ENCODE peak calls at places on chromosome 20, in nine cellular contexts. Q, R, A, T, J, L, O, K and Y are unnamed samples.

GRCh38 chr20:23449400-23449799 is 3.3 kb downstream of the CST11 start:
- DNase-seq in R (peak; percentile 9), O (no peak), L (no peak), K (no peak), A (no peak), J (no peak), T (no peak), Q (no peak), Y (no peak)

GRCh38 chr20:39253051-39253682 is 291.0 kb downstream of the DHX35 start:
- DNase-seq in A (no peak), R (no peak), J (no peak), O (no peak), L (no peak), Q (no peak), K (no peak), T (no peak), Y (no peak)

GRCh38 chr20:37781626-37782025 is 87.8 kb downstream of the CTNNBL1 start:
- DNase-seq in L (no peak), J (no peak), O (peak; percentile 12), R (peak; percentile 58), Q (no peak), K (no peak), T (no peak), A (peak; percentile 29), Y (peak; percentile 4)

GRCh38 chr20:43022081-43022480 is 167.6 kb downstream of the PTPRT start:
- DNase-seq in A (no peak), K (no peak), T (no peak), R (no peak), J (no peak), Q (no peak), O (no peak), L (no peak), Y (no peak)

GRCh38 chr20:47412073-47412472 is 55.6 kb upstream of the ZMYND8 start:
- DNase-seq in K (no peak), Q (no peak), R (no peak), L (no peak), A (no peak), O (no peak), J (no peak), T (peak; percentile 94), Y (no peak)

GRCh38 chr20:23003916-23004315 is 31.2 kb upstream of the SSTR4 start:
- DNase-seq in J (no peak), Q (no peak), A (no peak), R (no peak), O (no peak), L (no peak), K (no peak), T (no peak), Y (no peak)

GRCh38 chr20:51750037-51750769 is 18.0 kb downstream of the ATP9A start:
- DNase-seq in K (no peak), A (peak; percentile 98), Q (no peak), R (peak; percentile 94), J (peak; percentile 36), L (peak; percentile 94), T (no peak), O (peak; percentile 94), Y (no peak)

GRCh38 chr20:49356676-49357075 is 78.8 kb upstream of the ZNFX1 start:
- DNase-seq in O (no peak), L (no peak), J (no peak), K (no peak), T (no peak), A (no peak), Q (no peak), R (no peak), Y (no peak)

GRCh38 chr20:63554361-63555278 is 661 bp downstream of the FNDC11 start:
- DNase-seq in O (no peak), K (no peak), Q (no peak), A (no peak), J (no peak), R (no peak), L (no peak), T (peak; percentile 43), Y (peak; percentile 38)

GRCh38 chr20:60022849-60023248 is 64.6 kb downstream of the CDH26 start:
- DNase-seq in O (no peak), Q (no peak), L (no peak), J (no peak), T (no peak), K (no peak), R (no peak), A (no peak), Y (no peak)

GRCh38 chr20:43911066-43911465 is 3.6 kb upstream of the TOX2 start:
- DNase-seq in A (peak; percentile 79), L (peak; percentile 83), J (no peak), Q (no peak), T (no peak), R (peak; percentile 76), K (no peak), O (peak; percentile 82), Y (peak; percentile 13)

DNA sequence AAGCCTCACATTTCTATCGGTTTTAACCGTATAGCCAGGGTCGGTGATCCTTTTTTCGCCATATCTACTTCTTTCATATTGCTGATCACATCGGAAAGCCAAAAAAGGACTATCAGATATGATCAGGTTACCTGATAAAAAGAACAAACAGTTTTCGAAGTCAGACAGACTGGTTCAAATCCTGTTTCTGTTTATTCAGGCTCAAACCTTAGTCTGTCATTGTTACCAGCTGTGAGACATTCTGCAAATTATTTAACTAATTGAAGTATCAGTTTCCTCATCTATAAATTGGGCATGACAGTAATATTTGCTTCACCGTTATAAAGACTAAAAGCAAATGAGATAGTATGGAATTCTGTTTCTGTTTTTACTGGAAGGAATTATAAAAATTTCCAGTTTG is 111.3 kb downstream of the TSHZ2 start:
- DNase-seq in K (no peak), O (no peak), J (no peak), R (no peak), Q (no peak), A (no peak), L (no peak), T (no peak), Y (no peak)
- H3K4me3 ChIP-seq in K (no peak overlapping the region), O (no peak overlapping the region), J (no peak overlapping the region), R (no peak overlapping the region), Q (no peak overlapping the region), A (no peak overlapping the region), L (no peak overlapping the region), T (no peak overlapping the region), Y (no peak overlapping the region)

DNA sequence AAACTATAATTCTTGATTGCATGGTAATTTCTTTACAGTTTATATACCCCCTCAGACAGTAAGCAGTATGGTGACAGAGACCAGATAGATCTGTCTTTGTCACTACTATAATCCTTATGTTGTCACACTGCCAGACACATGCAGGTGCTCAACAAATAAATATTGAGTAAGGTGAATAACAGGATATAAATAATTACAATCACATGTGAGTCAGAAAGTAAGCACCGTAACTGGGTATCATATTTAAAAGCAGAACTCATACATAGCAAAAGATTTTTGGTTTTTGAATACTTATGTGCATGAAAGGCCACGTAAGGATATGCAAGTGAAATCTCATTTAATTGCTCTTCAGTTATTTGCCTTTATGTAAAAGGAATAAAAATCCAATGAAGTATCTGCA is 17.4 kb downstream of the CNBD2 start:
- DNase-seq in L (no peak), J (no peak), O (no peak), A (no peak), R (no peak), Q (no peak), K (no peak), T (no peak), Y (no peak)
- H2AFZ ChIP-seq in L (no peak overlapping the region), J (no peak overlapping the region), O (no peak overlapping the region), A (no peak overlapping the region), R (no peak overlapping the region), Q (no peak overlapping the region), K (no peak overlapping the region), T (no peak overlapping the region), Y (no peak overlapping the region)

GRCh38 chr20:54176610-54177009 is 2.8 kb upstream of the CYP24A1 start:
- DNase-seq in T (no peak), Q (no peak), J (no peak), O (no peak), A (peak; percentile 51), R (peak; percentile 51), L (no peak), K (no peak), Y (no peak)

GRCh38 chr20:54173653-54174451 is at the start of gene CYP24A1:
- DNase-seq in L (no peak), R (peak; percentile 23), J (peak; percentile 52), T (no peak), K (no peak), O (no peak), A (peak; percentile 64), Q (peak; percentile 12), Y (peak; percentile 57)

GRCh38 chr20:54172856-54173652 is 732 bp downstream of the CYP24A1 start:
- DNase-seq in L (no peak), Q (peak; percentile 49), A (peak; percentile 33), R (peak; percentile 13), T (no peak), O (no peak), K (no peak), J (peak; percentile 56), Y (peak; percentile 77)

GRCh38 chr20:54172532-54172855 is 1.3 kb downstream of the CYP24A1 start:
- DNase-seq in J (no peak), K (no peak), Q (no peak), O (no peak), R (no peak), L (no peak), A (no peak), T (no peak), Y (no peak)

GRCh38 chr20:54174452-54175175 is 828 bp upstream of the CYP24A1 start:
- DNase-seq in L (no peak), T (no peak), Q (peak; percentile 18), R (no peak), K (no peak), J (no peak), A (no peak), O (no peak), Y (peak; percentile 31)
- H3K4me3 ChIP-seq in L (no peak overlapping the region), T (no peak overlapping the region), Q (no peak overlapping the region), R (no peak overlapping the region), K (no peak overlapping the region), J (peak overlapping the region; percentile 51), A (peak overlapping the region; percentile 58), O (no peak overlapping the region), Y (peak overlapping the region; percentile 54)

GRCh38 chr20:19784511-19785172 is 26.6 kb downstream of the RIN2 start:
- DNase-seq in K (peak; percentile 29), O (peak; percentile 91), R (peak; percentile 82), Q (peak; percentile 66), L (peak; percentile 91), J (peak; percentile 69), A (peak; percentile 88), T (peak; percentile 59), Y (peak; percentile 89)

GRCh38 chr20:19785173-19785799 is 27.2 kb downstream of the RIN2 start:
- DNase-seq in T (no peak), J (no peak), K (no peak), A (peak; percentile 56), Q (no peak), L (no peak), O (peak; percentile 68), R (peak; percentile 21), Y (no peak)

GRCh38 chr20:19787366-19787765 is 29.3 kb downstream of the RIN2 start:
- DNase-seq in L (no peak), Q (no peak), J (no peak), K (no peak), T (no peak), O (no peak), R (no peak), A (no peak), Y (no peak)

GRCh38 chr20:19786311-19786710 is 28.3 kb downstream of the RIN2 start:
- DNase-seq in O (peak; percentile 92), L (peak; percentile 91), T (no peak), J (no peak), R (peak; percentile 89), Q (no peak), A (peak; percentile 90), K (no peak), Y (peak; percentile 60)

DNA sequence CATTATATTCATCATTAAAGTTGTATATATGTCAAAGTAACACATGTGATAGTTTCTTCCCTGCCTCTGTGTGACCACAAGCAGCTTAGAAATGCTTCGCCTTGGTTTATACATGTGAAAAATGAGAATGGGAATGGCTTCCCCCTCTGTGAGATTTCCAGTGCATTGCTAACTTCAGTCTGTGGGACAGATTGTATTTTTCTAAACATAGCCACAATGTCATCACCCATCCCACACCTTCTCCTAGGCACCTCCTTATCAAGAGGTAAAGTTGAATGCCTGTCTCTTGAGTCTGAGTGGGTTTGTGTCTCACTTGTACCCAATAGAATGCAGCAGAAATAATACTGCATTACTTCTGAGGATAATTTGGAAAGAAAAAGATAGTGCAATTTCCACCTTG is 27.8 kb downstream of the RIN2 start:
- DNase-seq in Q (no peak), T (no peak), A (no peak), J (no peak), L (no peak), O (peak; percentile 42), R (no peak), K (no peak), Y (no peak)
- H2AFZ ChIP-seq in Q (peak overlapping the region; percentile 7), T (no peak overlapping the region), A (no peak overlapping the region), J (no peak overlapping the region), L (peak overlapping the region; percentile 75), O (peak overlapping the region; percentile 68), R (peak overlapping the region; percentile 25), K (no peak overlapping the region), Y (no peak overlapping the region)